ENCODE peak calls at places on chromosomes 3 and 15, in six cellular contexts. W is H1, I is mesendoderm, Q is IMR-90, F is neuronal stem cell, V is trophoblast cell. D is an unnamed sample.

GRCh38 chr15:69823223-69823907 is 274.4 kb downstream of the TLE3 start:
- DNase-seq in W (no peak), F (no peak), I (peak; percentile 40), V (peak; percentile 58), Q (peak; percentile 10), D (no peak)

GRCh38 chr15:40906947-40907802 is 12.9 kb downstream of the VPS18 start:
- DNase-seq in I (no peak), Q (peak; percentile 41), V (no peak), F (no peak), W (no peak), D (peak; percentile 44)

GRCh38 chr15:57747206-57747605 is 40.7 kb downstream of the POLR2M start:
- DNase-seq in Q (no peak), V (peak; percentile 9), F (no peak), W (no peak), I (no peak), D (no peak)

GRCh38 chr3:188915137-188915536 is 256.6 kb upstream of the TPRG1 start:
- DNase-seq in Q (peak; percentile 63), F (no peak), W (no peak), V (no peak), I (no peak), D (no peak)

GRCh38 chr3:175386630-175387029 is 527.5 kb downstream of the NAALADL2 start:
- DNase-seq in V (peak; percentile 74), F (no peak), W (no peak), Q (peak; percentile 95), I (peak; percentile 61), D (peak; percentile 90)

GRCh38 chr15:91383532-91383931 is 283.5 kb downstream of the SV2B start:
- DNase-seq in W (no peak), V (no peak), F (no peak), I (no peak), Q (no peak), D (no peak)

GRCh38 chr3:172177803-172178316 is 138.5 kb downstream of the FNDC3B start:
- DNase-seq in F (no peak), I (no peak), Q (no peak), V (no peak), W (no peak), D (no peak)

GRCh38 chr3:172324591-172325203 is 123.6 kb downstream of the GHSR start:
- DNase-seq in I (peak; percentile 15), W (no peak), V (no peak), F (no peak), Q (no peak), D (no peak)

GRCh38 chr3:143595456-143596077 is 252.7 kb downstream of the SLC9A9 start:
- DNase-seq in F (no peak), W (no peak), I (no peak), Q (no peak), V (no peak), D (no peak)

GRCh38 chr3:71087109-71088018 is 496.2 kb downstream of the FOXP1 start:
- DNase-seq in F (no peak), V (peak; percentile 79), W (no peak), Q (peak; percentile 51), I (no peak), D (peak; percentile 81)

GRCh38 chr3:158152186-158152585 is 42.3 kb downstream of the RSRC1 start:
- DNase-seq in F (no peak), Q (peak; percentile 59), V (no peak), I (no peak), W (no peak), D (peak; percentile 23)

GRCh38 chr3:108830991-108831390 is 8.4 kb downstream of the TRAT1 start:
- DNase-seq in F (peak; percentile 32), I (peak; percentile 54), Q (no peak), W (no peak), V (peak; percentile 21), D (no peak)

GRCh38 chr15:57510647-57511046 is 81.1 kb upstream of the MYZAP start:
- DNase-seq in Q (peak; percentile 93), I (no peak), V (no peak), W (no peak), F (no peak), D (peak; percentile 72)

GRCh38 chr3:80355144-80355543 is 587.3 kb upstream of the ROBO1 start:
- DNase-seq in Q (no peak), I (no peak), V (no peak), W (no peak), F (no peak), D (no peak)

GRCh38 chr15:77915261-77915960 is 162.1 kb downstream of the TBC1D2B start:
- DNase-seq in I (no peak), F (no peak), V (no peak), W (no peak), Q (no peak), D (no peak)

GRCh38 chr3:100040446-100040845 is 73.9 kb downstream of the FILIP1L start:
- DNase-seq in Q (peak; percentile 68), W (no peak), V (no peak), I (no peak), F (no peak), D (peak; percentile 89)

GRCh38 chr3:53046171-53047170 is 598 bp upstream of the SFMBT1 start:
- DNase-seq in F (peak; percentile 52), W (peak; percentile 86), Q (peak; percentile 11), V (peak; percentile 43), I (peak; percentile 82), D (peak; percentile 46)

GRCh38 chr3:163273694-163274093 is 1777.1 kb downstream of the OTOL1 start:
- DNase-seq in W (no peak), V (no peak), Q (no peak), F (no peak), I (no peak), D (no peak)

GRCh38 chr15:37131639-37132038 is 31.3 kb upstream of the MEIS2 start:
- DNase-seq in Q (no peak), I (no peak), V (no peak), W (no peak), F (no peak), D (peak; percentile 66)

GRCh38 chr3:18870642-18871041 is 277.7 kb upstream of the KCNH8 start:
- DNase-seq in V (no peak), Q (no peak), F (no peak), W (no peak), I (no peak), D (no peak)

GRCh38 chr3:168615489-168616020 is 519.8 kb upstream of the GOLIM4 start:
- DNase-seq in Q (no peak), I (no peak), V (no peak), F (no peak), W (no peak), D (no peak)

GRCh38 chr3:51388286-51389029 is 2.6 kb upstream of the RBM15B start:
- DNase-seq in Q (peak; percentile 20), V (peak; percentile 82), I (peak; percentile 82), F (no peak), W (peak; percentile 43), D (peak; percentile 52)

DNA sequence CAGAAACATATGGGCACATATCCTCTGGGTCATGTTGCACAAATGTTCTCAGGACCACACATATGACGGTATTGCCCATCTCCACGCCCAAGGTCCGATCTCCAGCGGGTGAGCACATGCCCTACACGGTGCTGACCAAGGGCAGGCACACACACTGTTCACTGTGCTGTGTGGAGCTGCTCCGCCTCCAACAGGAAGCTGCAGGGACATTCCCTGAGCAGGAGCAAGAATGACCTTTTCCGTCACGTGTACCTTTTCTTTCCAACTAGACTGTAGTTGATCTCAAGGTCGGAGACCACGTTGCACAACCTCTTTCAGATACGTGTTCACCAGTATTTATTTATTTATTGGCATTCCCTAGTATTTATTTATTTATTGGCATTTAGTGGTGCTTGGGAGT is 41.7 kb upstream of the B3GNT5 start:
- DNase-seq in V (peak; percentile 26), W (no peak), F (no peak), Q (no peak), I (no peak), D (no peak)
- H3K79me1 ChIP-seq in V (no peaks in the 10 kb centered on the region), W (no peaks in the 10 kb centered on the region), F (no peaks in the 10 kb centered on the region), Q (no peaks in the 10 kb centered on the region), I (no peaks in the 10 kb centered on the region), D (no peaks in the 10 kb centered on the region)

DNA sequence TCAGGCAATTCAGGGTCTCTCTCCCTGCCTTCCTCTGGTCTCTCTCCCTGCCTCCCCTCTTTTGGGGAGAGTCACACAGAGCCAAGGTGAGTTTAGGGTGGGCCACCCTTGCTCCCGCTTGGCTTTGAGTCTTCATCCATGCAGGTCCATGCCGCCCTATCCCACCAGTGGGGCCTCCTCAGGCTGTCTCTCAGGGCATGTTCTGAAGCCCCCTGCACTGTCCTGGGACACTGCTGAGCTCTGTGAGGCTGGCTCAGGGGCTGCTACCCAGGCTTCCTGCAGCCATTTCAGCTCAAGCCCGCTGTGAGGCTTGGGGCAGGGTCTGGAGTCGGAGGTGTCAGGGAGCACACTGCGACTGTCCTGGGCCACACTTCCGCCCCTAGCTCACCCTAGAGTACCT is 203.1 kb downstream of the SSR3 start:
- DNase-seq in F (no peak), I (no peak), V (no peak), Q (no peak), W (no peak), D (no peak)
- H3K4me3 ChIP-seq in F (no peak overlapping the region), I (no peak overlapping the region), V (no peak overlapping the region), Q (no peak overlapping the region), W (no peak overlapping the region), D (no peak overlapping the region)

GRCh38 chr3:39468108-39468436 is 592 bp downstream of the MOBP start:
- DNase-seq in Q (no peak), F (no peak), I (no peak), V (no peak), W (no peak), D (no peak)

GRCh38 chr3:39469258-39469657 is 1.8 kb downstream of the MOBP start:
- DNase-seq in V (no peak), I (no peak), W (no peak), Q (no peak), F (no peak), D (no peak)

GRCh38 chr3:39469945-39470344 is 2.5 kb downstream of the MOBP start:
- DNase-seq in F (no peak), W (no peak), V (no peak), Q (no peak), I (no peak), D (no peak)

GRCh38 chr3:39467394-39468107 is at the start of gene MOBP:
- DNase-seq in Q (no peak), V (no peak), F (peak; percentile 37), W (no peak), I (no peak), D (no peak)

DNA sequence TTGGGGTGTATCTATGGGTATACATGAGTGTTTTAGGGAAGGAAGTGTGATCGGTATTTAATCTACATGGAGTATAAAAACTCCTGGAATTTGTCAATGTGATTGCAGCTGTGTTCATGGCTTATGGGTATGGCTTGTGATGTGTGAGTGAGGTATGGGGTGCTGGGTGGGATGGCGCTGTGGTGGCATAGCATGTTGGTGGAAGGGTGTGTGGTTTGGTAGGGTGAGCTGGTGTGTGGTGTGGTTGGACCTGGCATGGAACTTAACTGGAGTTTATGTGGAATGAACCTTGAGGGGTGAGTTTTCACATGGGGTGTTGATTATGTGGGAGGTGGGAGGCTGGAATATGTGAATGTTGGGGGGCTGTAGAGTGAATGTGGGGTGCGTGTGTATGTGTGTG is 492 bp upstream of the MOBP start:
- DNase-seq in W (no peak), Q (no peak), F (no peak), I (no peak), V (no peak), D (no peak)
- H2BK120ac ChIP-seq in W (no peak overlapping the region), Q (no peak overlapping the region), F (no peak overlapping the region), I (no peak overlapping the region), V (no peak overlapping the region), D (no peak overlapping the region)

GRCh38 chr3:72798552-72799195 is 49.6 kb downstream of the SHQ1 start:
- DNase-seq in F (no peak), V (peak; percentile 86), W (no peak), I (peak; percentile 51), Q (peak; percentile 8), D (no peak)
- H3K79me1 ChIP-seq in F (no peaks in the 10 kb centered on the region), V (no peaks in the 10 kb centered on the region), W (no peaks in the 10 kb centered on the region), I (no peaks in the 10 kb centered on the region), Q (no peaks in the 10 kb centered on the region), D (no peaks in the 10 kb centered on the region)

D was measured in mesenchymal stem cell.